ENCODE peak calls at places on chromosomes 1 and 21, in seven cellular contexts. K is K562, T is WTC11, I is HCT116, P is HEK293T, S is HepG2, H is GM12878. Y is an unnamed sample.

GRCh38 chr1:238111521-238111920 is 220.8 kb upstream of the ZP4 start:
- DNase-seq in S (no peak), K (no peak), T (no peak), H (no peak), I (no peak), P (no peak), Y (no peak)

GRCh38 chr1:197884173-197884572 is 18.3 kb upstream of the C1orf53 start:
- DNase-seq in P (no peak), I (no peak), S (peak), T (peak), K (no peak), H (no peak), Y (no peak)

GRCh38 chr1:28718601-28719331 is 18.0 kb upstream of the YTHDF2 start:
- DNase-seq in K (peak), P (no peak), S (no peak), H (no peak), I (no peak), T (no peak), Y (no peak)

GRCh38 chr1:233738850-233739249 is 124.9 kb downstream of the KCNK1 start:
- DNase-seq in K (no peak), I (no peak), T (peak), H (no peak), S (no peak), P (no peak), Y (peak)

GRCh38 chr1:53110370-53111072 is 31.9 kb downstream of the SLC1A7 start:
- DNase-seq in K (no peak), T (no peak), H (no peak), S (no peak), I (no peak), P (no peak), Y (no peak)

GRCh38 chr21:44301961-44302406 is 2.1 kb downstream of the PFKL start:
- DNase-seq in K (no peak), H (no peak), P (no peak), I (no peak), S (peak), T (no peak), Y (no peak)

GRCh38 chr1:29709711-29710169 is 473.4 kb downstream of the PTPRU start:
- DNase-seq in K (no peak), S (no peak), I (no peak), T (no peak), H (no peak), P (no peak), Y (no peak)

GRCh38 chr1:185315364-185316108 is 1.5 kb downstream of the IVNS1ABP start:
- DNase-seq in H (peak), S (peak), K (no peak), T (no peak), I (peak), P (no peak), Y (no peak)

GRCh38 chr1:46236882-46237281 is 10.7 kb upstream of the RAD54L start:
- DNase-seq in H (no peak), S (no peak), I (no peak), K (no peak), P (no peak), T (no peak), Y (no peak)

GRCh38 chr1:210400043-210400840 is 71.5 kb downstream of the HHAT start:
- DNase-seq in H (peak), T (peak), S (peak), I (peak), K (peak), P (peak), Y (peak)

GRCh38 chr21:33412832-33413519 is 9.8 kb downstream of the IFNGR2 start:
- DNase-seq in H (no peak), I (no peak), P (no peak), T (no peak), S (peak), K (no peak), Y (no peak)

DNA sequence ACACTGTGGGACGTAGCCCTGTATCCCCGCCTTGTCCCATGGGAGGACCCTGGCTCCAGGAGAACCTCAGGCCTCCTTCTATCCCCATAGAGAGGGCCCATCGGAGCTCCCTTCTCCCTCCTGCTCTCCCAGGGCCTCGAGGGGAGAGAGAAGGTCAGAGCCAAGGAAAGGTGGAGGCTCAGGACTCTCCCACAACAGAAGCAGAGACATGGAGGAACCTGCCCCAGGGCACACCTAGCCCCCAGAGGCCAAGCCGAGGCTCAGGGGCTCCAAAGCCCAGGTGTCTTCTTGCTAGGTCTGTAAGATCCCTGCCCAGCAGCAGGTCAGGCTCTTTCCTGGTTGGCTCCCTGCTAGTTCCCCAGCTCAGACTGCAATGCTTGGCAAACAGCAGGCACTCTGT is 34.4 kb upstream of the ARF1 start:
- DNase-seq in H (no peak), T (no peak), P (no peak), S (no peak), K (no peak), I (no peak), Y (peak)
- TF ChIP-seq SP1 in H (no peak), T (no peak), P (no peak), S (no peak), K (no peak), I (no peak), Y (no peak)

GRCh38 chr21:38503588-38503987 is 5.3 kb upstream of the ERG start:
- DNase-seq in H (no peak), K (no peak), I (no peak), P (no peak), S (no peak), T (no peak), Y (no peak)
- TF ChIP-seq SP1 in H (no peak), K (no peak), I (no peak), P (no peak), S (no peak), T (no peak), Y (no peak)

GRCh38 chr1:20302093-20302471 is 11.4 kb downstream of the VWA5B1 start:
- DNase-seq in K (no peak), H (no peak), T (no peak), S (no peak), I (no peak), P (no peak), Y (no peak)
- TF ChIP-seq SP1 in K (no peak), H (no peak), T (no peak), S (no peak), I (no peak), P (no peak), Y (no peak)

DNA sequence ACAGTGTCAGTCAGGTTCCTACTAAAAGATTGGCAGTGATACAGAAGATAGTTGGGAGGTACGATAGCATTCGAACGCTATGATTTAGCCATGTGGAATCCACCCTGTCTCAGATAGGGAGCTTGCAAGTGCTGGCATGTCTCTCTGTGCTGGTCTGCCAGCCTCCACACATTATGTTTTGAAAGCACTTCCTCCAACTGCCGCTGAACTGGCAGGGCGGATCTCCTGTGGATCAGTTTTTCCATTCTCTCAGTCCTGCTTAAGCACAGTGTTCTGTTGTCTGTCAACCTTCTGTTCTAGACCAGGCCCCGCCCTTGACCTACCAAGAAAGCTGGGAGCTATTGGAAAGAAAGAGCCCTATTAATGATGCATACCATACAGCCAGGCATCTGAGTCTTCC is 65.5 kb upstream of the PALMD start:
- DNase-seq in S (no peak), K (no peak), T (no peak), H (no peak), I (no peak), P (no peak), Y (no peak)
- TF ChIP-seq SP1 in S (no peak), K (no peak), T (no peak), H (no peak), I (no peak), P (no peak), Y (no peak)